ENCODE peak calls at places on chromosomes 11 and 22, in nine cellular contexts. One of them, this sample, is unnamed.
A peak's percentile ranks its signal among the peaks of the same experiment; 100 is the strongest.

GRCh38 chr11:22742149-22742548 is 75.7 kb downstream of the GAS2 start:
- DNase-seq in kidney glomerular epithelial cell: no peak
- DNase-seq in brain microvascular endothelial cell: no peak
- DNase-seq in kidney tubule cell: no peak
- DNase-seq in HCEC 1CT: no peak
- DNase-seq in choroid plexus epithelial cell: no peak
- DNase-seq in HEK293T: no peak
- DNase-seq in skeletal muscle cell: no peak
- DNase-seq in activated CD8-positive, alpha-beta memory T cell treated with anti-CD3 and anti-CD28 coated beads for 24 hours: no peak
- DNase-seq in this sample: no peak

GRCh38 chr11:44905131-44905866 is 45.4 kb downstream of the TP53I11 start:
- DNase-seq in kidney glomerular epithelial cell: no peak
- DNase-seq in activated CD8-positive, alpha-beta memory T cell treated with anti-CD3 and anti-CD28 coated beads for 24 hours: no peak
- DNase-seq in kidney tubule cell: no peak
- DNase-seq in brain microvascular endothelial cell: no peak
- DNase-seq in choroid plexus epithelial cell: no peak
- DNase-seq in HCEC 1CT: no peak
- DNase-seq in skeletal muscle cell: no peak
- DNase-seq in HEK293T: no peak
- DNase-seq in this sample: no peak

GRCh38 chr11:15609445-15609844 is 494.7 kb downstream of the INSC start:
- DNase-seq in kidney tubule cell: no peak
- DNase-seq in kidney glomerular epithelial cell: no peak
- DNase-seq in activated CD8-positive, alpha-beta memory T cell treated with anti-CD3 and anti-CD28 coated beads for 24 hours: no peak
- DNase-seq in HCEC 1CT: no peak
- DNase-seq in skeletal muscle cell: no peak
- DNase-seq in choroid plexus epithelial cell: no peak
- DNase-seq in HEK293T: no peak
- DNase-seq in brain microvascular endothelial cell: no peak
- DNase-seq in this sample: no peak

GRCh38 chr11:65851811-65852507 is 6.0 kb downstream of the CFL1 start:
- DNase-seq in brain microvascular endothelial cell: no peak
- DNase-seq in choroid plexus epithelial cell: peak; percentile 5
- DNase-seq in kidney glomerular epithelial cell: no peak
- DNase-seq in kidney tubule cell: no peak
- DNase-seq in skeletal muscle cell: no peak
- DNase-seq in HEK293T: no peak
- DNase-seq in HCEC 1CT: peak; percentile 32
- DNase-seq in activated CD8-positive, alpha-beta memory T cell treated with anti-CD3 and anti-CD28 coated beads for 24 hours: no peak
- DNase-seq in this sample: no peak

GRCh38 chr11:125093502-125093901 is 17.9 kb downstream of the TMEM218 start:
- DNase-seq in kidney glomerular epithelial cell: no peak
- DNase-seq in choroid plexus epithelial cell: no peak
- DNase-seq in activated CD8-positive, alpha-beta memory T cell treated with anti-CD3 and anti-CD28 coated beads for 24 hours: no peak
- DNase-seq in HCEC 1CT: no peak
- DNase-seq in kidney tubule cell: no peak
- DNase-seq in brain microvascular endothelial cell: no peak
- DNase-seq in skeletal muscle cell: no peak
- DNase-seq in HEK293T: no peak
- DNase-seq in this sample: no peak

GRCh38 chr11:13983081-13983751 is 20.7 kb downstream of the SPON1 start:
- DNase-seq in choroid plexus epithelial cell: no peak
- DNase-seq in HEK293T: peak; percentile 23
- DNase-seq in activated CD8-positive, alpha-beta memory T cell treated with anti-CD3 and anti-CD28 coated beads for 24 hours: no peak
- DNase-seq in kidney tubule cell: no peak
- DNase-seq in HCEC 1CT: peak; percentile 19
- DNase-seq in skeletal muscle cell: peak; percentile 4
- DNase-seq in brain microvascular endothelial cell: no peak
- DNase-seq in kidney glomerular epithelial cell: no peak
- DNase-seq in this sample: no peak

GRCh38 chr22:30822216-30823014 is 127.7 kb downstream of the OSBP2 start:
- DNase-seq in HEK293T: peak; percentile 70
- DNase-seq in skeletal muscle cell: no peak
- DNase-seq in activated CD8-positive, alpha-beta memory T cell treated with anti-CD3 and anti-CD28 coated beads for 24 hours: no peak
- DNase-seq in choroid plexus epithelial cell: no peak
- DNase-seq in kidney tubule cell: no peak
- DNase-seq in kidney glomerular epithelial cell: no peak
- DNase-seq in HCEC 1CT: no peak
- DNase-seq in brain microvascular endothelial cell: no peak
- DNase-seq in this sample: peak; percentile 33

GRCh38 chr11:62573592-62574362 is at the start of gene EEF1G:
- DNase-seq in kidney glomerular epithelial cell: peak; percentile 99
- DNase-seq in activated CD8-positive, alpha-beta memory T cell treated with anti-CD3 and anti-CD28 coated beads for 24 hours: peak; percentile 97
- DNase-seq in choroid plexus epithelial cell: peak; percentile 100
- DNase-seq in HCEC 1CT: peak; percentile 100
- DNase-seq in HEK293T: peak; percentile 98
- DNase-seq in skeletal muscle cell: peak; percentile 100
- DNase-seq in brain microvascular endothelial cell: peak; percentile 100
- DNase-seq in kidney tubule cell: peak; percentile 100
- DNase-seq in this sample: peak; percentile 100

GRCh38 chr22:21775061-21775460 is 39.5 kb upstream of the YPEL1 start:
- DNase-seq in choroid plexus epithelial cell: no peak
- DNase-seq in HCEC 1CT: no peak
- DNase-seq in skeletal muscle cell: peak; percentile 31
- DNase-seq in kidney glomerular epithelial cell: peak; percentile 81
- DNase-seq in kidney tubule cell: peak; percentile 23
- DNase-seq in activated CD8-positive, alpha-beta memory T cell treated with anti-CD3 and anti-CD28 coated beads for 24 hours: no peak
- DNase-seq in HEK293T: no peak
- DNase-seq in brain microvascular endothelial cell: no peak
- DNase-seq in this sample: no peak

GRCh38 chr22:24445481-24446290 is 18.3 kb downstream of the ADORA2A start:
- DNase-seq in brain microvascular endothelial cell: no peak
- DNase-seq in skeletal muscle cell: no peak
- DNase-seq in activated CD8-positive, alpha-beta memory T cell treated with anti-CD3 and anti-CD28 coated beads for 24 hours: peak; percentile 67
- DNase-seq in HEK293T: no peak
- DNase-seq in choroid plexus epithelial cell: no peak
- DNase-seq in kidney tubule cell: peak; percentile 35
- DNase-seq in kidney glomerular epithelial cell: no peak
- DNase-seq in HCEC 1CT: no peak
- DNase-seq in this sample: no peak

GRCh38 chr22:50525991-50526848 is 822 bp upstream of the SCO2 start:
- DNase-seq in activated CD8-positive, alpha-beta memory T cell treated with anti-CD3 and anti-CD28 coated beads for 24 hours: peak; percentile 94
- DNase-seq in HCEC 1CT: peak; percentile 58
- DNase-seq in kidney tubule cell: peak; percentile 77
- DNase-seq in skeletal muscle cell: no peak
- DNase-seq in kidney glomerular epithelial cell: peak; percentile 45
- DNase-seq in brain microvascular endothelial cell: peak; percentile 44
- DNase-seq in choroid plexus epithelial cell: peak; percentile 83
- DNase-seq in HEK293T: peak; percentile 72
- DNase-seq in this sample: peak; percentile 85

GRCh38 chr11:69892986-69893555 is 73.9 kb upstream of the FGF3 start:
- DNase-seq in HCEC 1CT: no peak
- DNase-seq in brain microvascular endothelial cell: no peak
- DNase-seq in skeletal muscle cell: no peak
- DNase-seq in activated CD8-positive, alpha-beta memory T cell treated with anti-CD3 and anti-CD28 coated beads for 24 hours: no peak
- DNase-seq in kidney tubule cell: no peak
- DNase-seq in choroid plexus epithelial cell: no peak
- DNase-seq in HEK293T: no peak
- DNase-seq in kidney glomerular epithelial cell: no peak
- DNase-seq in this sample: no peak

GRCh38 chr22:36144886-36145541 is 15.5 kb downstream of the APOL3 start:
- DNase-seq in skeletal muscle cell: peak; percentile 21
- DNase-seq in activated CD8-positive, alpha-beta memory T cell treated with anti-CD3 and anti-CD28 coated beads for 24 hours: peak; percentile 69
- DNase-seq in brain microvascular endothelial cell: peak; percentile 61
- DNase-seq in HEK293T: peak; percentile 60
- DNase-seq in choroid plexus epithelial cell: peak; percentile 86
- DNase-seq in kidney tubule cell: peak; percentile 79
- DNase-seq in HCEC 1CT: peak; percentile 51
- DNase-seq in kidney glomerular epithelial cell: peak; percentile 33
- DNase-seq in this sample: peak; percentile 62

GRCh38 chr22:28349114-28349513 is 330.5 kb downstream of the TTC28 start:
- DNase-seq in brain microvascular endothelial cell: no peak
- DNase-seq in kidney tubule cell: no peak
- DNase-seq in activated CD8-positive, alpha-beta memory T cell treated with anti-CD3 and anti-CD28 coated beads for 24 hours: no peak
- DNase-seq in HEK293T: no peak
- DNase-seq in kidney glomerular epithelial cell: no peak
- DNase-seq in HCEC 1CT: no peak
- DNase-seq in choroid plexus epithelial cell: no peak
- DNase-seq in skeletal muscle cell: no peak
- DNase-seq in this sample: no peak

This sample was measured in lung microvascular endothelial cell.